ENCODE peak calls at places on chromosomes 12 and 14, in six cellular contexts. I is lung, M is type B pancreatic cell, H is thyroid gland, J is lower lobe of right lung, V is DND-41. O is an unnamed sample.
A peak's percentile ranks its signal among the peaks of the same experiment; 100 is the strongest.

GRCh38 chr12:39443704-39444234 is 849 bp upstream of the KIF21A start:
- DNase-seq in I (no peak), M (no peak), H (no peak), J (no peak), V (no peak), O (no peak)

GRCh38 chr14:99073401-99073800 is 198.6 kb downstream of the BCL11B start:
- DNase-seq in I (no peak), M (no peak), H (peak; percentile 41), J (no peak), V (no peak), O (no peak)

GRCh38 chr12:128810182-128811127 is 13.3 kb downstream of the SLC15A4 start:
- DNase-seq in I (no peak), M (no peak), H (no peak), J (no peak), V (no peak), O (peak; percentile 70)

GRCh38 chr12:63457857-63458256 is 210.4 kb downstream of the DPY19L2 start:
- DNase-seq in I (no peak), M (no peak), H (no peak), J (no peak), V (no peak), O (no peak)

GRCh38 chr12:49941556-49942511 is 8.7 kb upstream of the AQP2 start:
- DNase-seq in I (no peak), M (no peak), H (no peak), J (no peak), V (no peak), O (no peak)

GRCh38 chr14:77409131-77409533 is 14.2 kb downstream of the NOXRED1 start:
- DNase-seq in I (no peak), M (no peak), H (no peak), J (no peak), V (no peak), O (no peak)

GRCh38 chr12:110141389-110141788 is 17.2 kb downstream of the IFT81 start:
- DNase-seq in I (no peak), M (no peak), H (no peak), J (no peak), V (no peak), O (no peak)

GRCh38 chr12:48750215-48750614 is 33.7 kb upstream of the CCNT1 start:
- DNase-seq in I (no peak), M (no peak), H (no peak), J (no peak), V (no peak), O (no peak)

GRCh38 chr12:2156333-2156732 is 103.5 kb downstream of the CACNA1C start:
- DNase-seq in I (no peak), M (no peak), H (no peak), J (no peak), V (no peak), O (no peak)

GRCh38 chr12:2163172-2163927 is 110.6 kb downstream of the CACNA1C start:
- DNase-seq in I (peak; percentile 57), M (no peak), H (peak; percentile 35), J (peak; percentile 52), V (no peak), O (no peak)

GRCh38 chr12:2161478-2161877 is 108.7 kb downstream of the CACNA1C start:
- DNase-seq in I (no peak), M (no peak), H (peak; percentile 39), J (no peak), V (no peak), O (no peak)

GRCh38 chr12:2165021-2165420 is 112.2 kb downstream of the CACNA1C start:
- DNase-seq in I (no peak), M (no peak), H (no peak), J (no peak), V (no peak), O (no peak)

GRCh38 chr12:2160043-2160442 is 107.3 kb downstream of the CACNA1C start:
- DNase-seq in I (no peak), M (no peak), H (no peak), J (no peak), V (no peak), O (no peak)
- TF ChIP-seq CTCF in I (no peak), M (no peak), H (no peak), J (no peak), V (no peak), O (no peak)

GRCh38 chr14:93858896-93859295 is 68.2 kb upstream of the FAM181A start:
- DNase-seq in I (no peak), M (no peak), H (no peak), J (no peak), V (no peak), O (no peak)

GRCh38 chr14:93861846-93862641 is 65.1 kb upstream of the FAM181A start:
- DNase-seq in I (no peak), M (no peak), H (no peak), J (no peak), V (no peak), O (no peak)

GRCh38 chr14:93857081-93857480 is 68.8 kb upstream of the PRIMA1 start:
- DNase-seq in I (no peak), M (no peak), H (no peak), J (no peak), V (no peak), O (no peak)

GRCh38 chr14:93857500-93857899 is 69.2 kb upstream of the PRIMA1 start:
- DNase-seq in I (no peak), M (no peak), H (peak; percentile 56), J (no peak), V (no peak), O (no peak)

GRCh38 chr14:93859957-93860356 is 67.2 kb upstream of the FAM181A start:
- DNase-seq in I (no peak), M (no peak), H (no peak), J (no peak), V (no peak), O (no peak)
- TF ChIP-seq CTCF in I (no peak), M (no peak), H (no peak), J (no peak), V (no peak), O (no peak)

DNA sequence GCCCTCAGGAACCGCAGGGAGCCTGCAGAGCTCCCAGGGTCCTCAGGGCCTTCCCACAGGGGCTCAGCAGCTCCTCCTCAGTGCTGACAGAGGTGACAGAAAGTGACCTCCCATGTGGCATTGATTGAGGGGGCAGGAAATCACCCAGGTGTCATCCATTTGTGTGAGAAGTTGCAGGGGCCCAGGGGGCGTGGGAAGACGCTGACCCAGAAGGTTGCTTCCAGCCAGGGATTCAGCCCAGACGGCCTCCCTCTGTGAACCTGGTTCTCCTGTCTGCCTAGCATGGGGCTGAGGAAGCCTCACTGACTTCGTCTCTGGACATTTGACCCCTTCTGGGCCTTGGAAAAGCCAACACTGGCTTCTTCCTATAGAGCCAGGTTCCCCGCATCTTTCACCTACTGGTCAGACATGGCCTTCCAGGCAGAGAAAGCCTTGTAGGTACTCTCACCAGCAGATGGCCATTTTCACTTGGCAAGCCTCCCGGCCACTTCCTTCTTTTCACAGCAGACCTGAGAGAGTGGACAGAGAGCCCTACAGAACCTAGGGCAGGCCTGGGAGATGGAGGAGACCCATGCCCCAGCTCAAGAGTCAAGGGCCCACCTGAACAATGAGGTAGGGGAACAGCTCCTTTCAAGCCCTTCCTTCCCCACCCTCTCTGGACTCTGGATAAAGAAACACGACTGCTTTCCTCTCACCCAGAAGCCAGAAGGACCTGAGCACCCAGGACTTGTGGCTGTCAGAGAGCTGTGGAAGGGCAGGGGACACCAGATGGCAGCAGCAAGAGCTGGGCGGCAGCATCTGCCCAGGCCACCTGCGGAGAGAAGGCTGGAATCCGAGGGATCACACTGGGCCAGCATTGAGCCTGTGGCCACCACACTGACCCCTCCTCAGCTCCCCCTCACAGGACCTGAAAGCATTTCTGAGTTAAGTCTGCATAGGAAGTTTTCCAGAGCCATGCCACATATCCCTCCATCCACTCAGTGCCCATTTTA is 377.8 kb downstream of the DPF3 start:
- DNase-seq in I (no peak), M (no peak), H (no peak), J (no peak), V (no peak), O (no peak)
- TF ChIP-seq CTCF in I (no peak), M (no peak), H (no peak), J (no peak), V (no peak), O (no peak)

GRCh38 chr14:85539510-85539909 is 9.6 kb downstream of the FLRT2 start:
- DNase-seq in I (no peak), M (no peak), H (no peak), J (no peak), V (no peak), O (no peak)

GRCh38 chr14:85535916-85536834 is 6.2 kb downstream of the FLRT2 start:
- DNase-seq in I (no peak), M (no peak), H (peak; percentile 29), J (no peak), V (no peak), O (no peak)

GRCh38 chr14:85536835-85537195 is 6.9 kb downstream of the FLRT2 start:
- DNase-seq in I (no peak), M (no peak), H (no peak), J (no peak), V (no peak), O (no peak)

GRCh38 chr14:85538636-85539035 is 8.7 kb downstream of the FLRT2 start:
- DNase-seq in I (no peak), M (no peak), H (no peak), J (no peak), V (no peak), O (no peak)

GRCh38 chr14:85537526-85537925 is 7.6 kb downstream of the FLRT2 start:
- DNase-seq in I (no peak), M (no peak), H (no peak), J (no peak), V (no peak), O (no peak)
- TF ChIP-seq CTCF in I (no peak), M (no peak), H (no peak), J (no peak), V (no peak), O (no peak)

GRCh38 chr14:103541494-103541943 is 12.5 kb downstream of the TRMT61A start:
- DNase-seq in I (no peak), M (no peak), H (no peak), J (peak; percentile 44), V (no peak), O (no peak)

GRCh38 chr14:103540816-103541493 is 12.0 kb downstream of the TRMT61A start:
- DNase-seq in I (no peak), M (no peak), H (no peak), J (peak; percentile 47), V (no peak), O (no peak)

GRCh38 chr14:103543140-103543539 is 14.1 kb downstream of the TRMT61A start:
- DNase-seq in I (no peak), M (no peak), H (no peak), J (peak; percentile 44), V (no peak), O (no peak)

GRCh38 chr14:103542545-103543088 is 13.6 kb downstream of the TRMT61A start:
- DNase-seq in I (no peak), M (no peak), H (peak; percentile 75), J (peak; percentile 77), V (no peak), O (no peak)

GRCh38 chr14:103541944-103542544 is 13.0 kb downstream of the TRMT61A start:
- DNase-seq in I (no peak), M (no peak), H (no peak), J (peak; percentile 53), V (no peak), O (no peak)
- TF ChIP-seq CTCF in I (no peak), M (peak; percentile 50), H (no peak), J (peak; percentile 6), V (no peak), O (no peak)

O was measured in natural killer cell.